ENCODE peak calls at places on chromosomes 3 and 15, in ten cellular contexts. L, W, P, R, J, B, I, N, S and O are unnamed samples.
A peak's percentile ranks its signal among the peaks of the same experiment; 100 is the strongest.

GRCh38 chr15:32738677-32739076 is 20.9 kb downstream of the GREM1 start:
- DNase-seq in L (no peak), W (no peak), P (no peak), R (peak; percentile 60), J (no peak), B (no peak), I (no peak), N (no peak), S (no peak), O (no peak)

GRCh38 chr3:154131850-154132249 is 10.7 kb downstream of the ARHGEF26 start:
- DNase-seq in L (no peak), W (no peak), P (no peak), R (no peak), J (no peak), B (no peak), I (no peak), N (no peak), S (no peak), O (no peak)

GRCh38 chr3:2623463-2623862 is 486.7 kb downstream of the IL5RA start:
- DNase-seq in L (no peak), W (no peak), P (no peak), R (peak; percentile 9), J (peak; percentile 9), B (peak; percentile 0), I (no peak), N (no peak), S (no peak), O (no peak)

GRCh38 chr3:101193957-101194356 is 126.4 kb downstream of the IMPG2 start:
- DNase-seq in L (no peak), W (no peak), P (peak; percentile 11), R (peak; percentile 33), J (no peak), B (no peak), I (no peak), N (no peak), S (no peak), O (no peak)

GRCh38 chr3:65153850-65154512 is 466.2 kb upstream of the ADAMTS9 start:
- DNase-seq in L (no peak), W (no peak), P (no peak), R (no peak), J (no peak), B (no peak), I (no peak), N (no peak), S (no peak), O (no peak)

GRCh38 chr3:141680620-141681389 is 57.3 kb upstream of the RNF7 start:
- DNase-seq in L (no peak), W (no peak), P (no peak), R (peak; percentile 68), J (peak; percentile 42), B (peak; percentile 26), I (no peak), N (no peak), S (peak; percentile 56), O (peak; percentile 44)

GRCh38 chr3:114011059-114011797 is 45.1 kb downstream of the CCDC191 start:
- DNase-seq in L (no peak), W (no peak), P (no peak), R (no peak), J (no peak), B (no peak), I (no peak), N (no peak), S (no peak), O (no peak)

GRCh38 chr3:175340338-175341015 is 481.3 kb downstream of the NAALADL2 start:
- DNase-seq in L (no peak), W (no peak), P (no peak), R (no peak), J (no peak), B (no peak), I (no peak), N (no peak), S (no peak), O (no peak)

GRCh38 chr3:46693897-46694235 is 387 bp upstream of the ALS2CL start:
- DNase-seq in L (peak; percentile 33), W (peak; percentile 82), P (no peak), R (no peak), J (no peak), B (no peak), I (no peak), N (no peak), S (no peak), O (no peak)

GRCh38 chr3:46694520-46694919 is 1.0 kb upstream of the ALS2CL start:
- DNase-seq in L (no peak), W (no peak), P (no peak), R (no peak), J (no peak), B (no peak), I (no peak), N (no peak), S (no peak), O (no peak)

GRCh38 chr3:46695962-46696922 is 2.8 kb upstream of the ALS2CL start:
- DNase-seq in L (peak; percentile 57), W (peak; percentile 48), P (no peak), R (peak; percentile 29), J (no peak), B (peak; percentile 12), I (no peak), N (no peak), S (peak; percentile 79), O (no peak)

GRCh38 chr3:46693038-46693896 is at the start of gene ALS2CL:
- DNase-seq in L (peak; percentile 47), W (peak; percentile 89), P (peak; percentile 50), R (no peak), J (no peak), B (no peak), I (peak; percentile 72), N (no peak), S (peak; percentile 77), O (no peak)

GRCh38 chr3:46695177-46695961 is 1.9 kb upstream of the ALS2CL start:
- DNase-seq in L (peak; percentile 80), W (no peak), P (no peak), R (no peak), J (no peak), B (no peak), I (peak; percentile 39), N (no peak), S (peak; percentile 76), O (no peak)
- TF ChIP-seq CTCF in L (no peak), W (no peak), P (peak; percentile 49), R (peak; percentile 24), J (peak; percentile 31), B (no peak), I (no peak), N (peak; percentile 75), S (no peak), O (no peak)

GRCh38 chr3:112769624-112770023 is 77.0 kb downstream of the CD200R1L start:
- DNase-seq in L (no peak), W (no peak), P (peak; percentile 13), R (peak; percentile 77), J (no peak), B (no peak), I (no peak), N (no peak), S (no peak), O (no peak)
- H3K36me3 ChIP-seq in L (no peaks in the 10 kb centered on the region), W (no peaks in the 10 kb centered on the region), P (no peaks in the 10 kb centered on the region), R (no peaks in the 10 kb centered on the region), J (no peaks in the 10 kb centered on the region), B (no peaks in the 10 kb centered on the region), I (no peaks in the 10 kb centered on the region), N (no peaks in the 10 kb centered on the region), S (no peaks in the 10 kb centered on the region), O (no peaks in the 10 kb centered on the region)

DNA sequence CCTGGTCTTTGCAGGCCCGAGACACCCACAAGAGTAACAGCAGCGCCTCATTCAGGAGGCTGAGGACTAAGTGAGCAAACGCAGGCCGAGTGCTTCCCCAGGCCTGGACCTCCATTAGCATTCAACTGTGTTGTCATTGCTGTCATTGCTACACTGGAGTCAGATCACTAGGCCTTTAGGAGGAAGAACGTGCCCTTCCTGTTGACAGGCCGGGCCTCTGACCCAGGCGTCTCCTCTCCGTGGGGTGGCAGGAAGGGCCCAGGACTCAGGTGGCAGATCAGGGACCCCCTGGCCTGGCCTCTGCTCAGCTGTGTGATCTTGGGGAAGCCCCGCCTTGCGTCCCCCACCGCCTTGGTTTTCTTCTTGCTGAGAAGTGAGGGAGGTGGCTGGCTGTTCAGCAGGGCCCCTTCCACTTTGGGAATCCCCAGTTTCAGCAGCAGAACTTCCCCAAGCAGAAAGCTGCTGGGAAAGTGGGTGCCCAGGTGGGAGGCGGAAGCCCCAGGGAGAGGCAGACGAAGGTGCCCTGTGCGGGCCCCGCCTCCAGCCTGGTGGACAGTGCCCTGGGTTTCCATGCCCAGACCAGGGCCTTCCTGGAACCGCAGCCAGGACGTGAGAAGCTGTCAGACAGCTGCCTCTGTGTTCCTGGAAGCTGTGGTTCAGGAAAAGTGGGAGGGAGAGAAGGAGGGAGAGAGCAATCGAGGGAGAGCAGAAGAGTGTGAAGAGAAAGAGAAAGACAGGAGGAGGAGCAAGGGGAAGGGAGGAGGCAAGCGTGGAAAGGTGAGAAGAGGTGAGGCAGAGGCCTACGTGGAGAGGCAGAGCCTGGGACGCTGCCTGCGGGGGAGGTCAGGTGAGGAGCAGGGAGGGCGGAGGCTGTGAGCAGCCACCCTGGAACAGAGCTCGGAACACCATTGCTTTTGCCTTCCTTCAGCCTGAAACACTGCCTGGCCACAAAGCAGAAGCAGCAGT is 18.9 kb downstream of the ZDHHC19 start:
- DNase-seq in L (no peak), W (no peak), P (no peak), R (no peak), J (no peak), B (no peak), I (peak; percentile 72), N (no peak), S (no peak), O (no peak)
- H3K4me3 ChIP-seq in L (no peak overlapping the region), W (no peak overlapping the region), P (no peak overlapping the region), R (no peak overlapping the region), J (no peak overlapping the region), B (no peak overlapping the region), I (no peak overlapping the region), N (no peak overlapping the region), S (no peak overlapping the region), O (no peak overlapping the region)

GRCh38 chr15:40762919-40763800 is 708 bp upstream of the GCHFR start:
- DNase-seq in L (peak; percentile 62), W (peak; percentile 96), P (no peak), R (peak; percentile 11), J (no peak), B (peak; percentile 47), I (peak; percentile 80), N (no peak), S (peak; percentile 66), O (no peak)

GRCh38 chr15:40764766-40765136 is 883 bp downstream of the GCHFR start:
- DNase-seq in L (no peak), W (no peak), P (no peak), R (no peak), J (no peak), B (no peak), I (no peak), N (no peak), S (no peak), O (no peak)

GRCh38 chr15:40766194-40766830 is 2.4 kb downstream of the GCHFR start:
- DNase-seq in L (no peak), W (no peak), P (no peak), R (peak; percentile 28), J (no peak), B (no peak), I (no peak), N (no peak), S (no peak), O (no peak)

GRCh38 chr15:40766906-40767837 is 2.6 kb upstream of the C15orf62 start:
- DNase-seq in L (no peak), W (no peak), P (no peak), R (peak; percentile 50), J (no peak), B (peak; percentile 29), I (no peak), N (no peak), S (no peak), O (no peak)

DNA sequence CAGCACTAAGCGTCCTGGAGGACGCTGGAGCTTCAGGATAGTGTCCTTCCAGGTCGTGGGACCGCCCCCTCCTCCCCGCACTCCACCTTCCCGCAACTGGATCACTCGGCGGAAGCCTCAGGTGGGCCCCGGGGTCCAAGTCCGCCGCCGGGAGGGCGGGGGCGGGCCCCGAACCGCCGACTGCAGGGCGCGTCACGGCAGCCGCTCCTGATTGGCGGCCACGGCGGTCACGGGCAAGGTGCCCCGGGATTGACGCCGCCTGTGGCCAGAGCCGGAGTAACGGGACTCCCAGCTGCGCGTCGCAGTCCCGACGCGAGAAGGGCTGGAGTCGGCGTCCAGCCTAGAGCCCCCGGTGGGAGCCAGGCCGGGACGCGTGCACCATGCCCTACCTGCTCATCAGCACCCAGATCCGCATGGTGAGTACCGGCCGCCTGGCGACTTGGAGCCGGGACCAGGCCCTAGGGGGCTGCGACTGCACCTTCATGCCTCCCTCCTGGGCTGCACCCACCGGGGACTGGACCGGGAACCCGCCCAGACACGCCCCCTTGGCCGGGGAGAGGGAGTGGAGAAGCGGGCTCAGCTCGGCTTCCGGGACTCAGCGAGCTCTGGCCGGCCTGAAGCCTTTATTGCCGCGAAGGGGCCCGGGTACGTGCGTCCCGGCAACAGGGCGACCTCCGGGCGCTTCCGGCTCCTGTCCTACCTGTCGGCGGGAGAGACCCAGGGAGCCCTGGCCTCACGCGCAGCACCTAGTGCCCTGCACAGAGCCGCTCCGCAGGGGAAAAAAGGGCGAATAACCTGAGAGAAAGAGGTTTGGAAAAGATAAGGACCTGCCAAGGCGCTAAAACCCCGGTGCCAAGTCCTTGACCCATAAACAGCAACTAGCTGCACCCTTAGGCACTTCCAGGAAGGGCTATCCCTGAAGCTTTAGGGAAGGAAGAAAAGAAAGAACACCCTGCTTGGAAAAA is at the start of gene GCHFR:
- DNase-seq in L (peak; percentile 82), W (peak; percentile 94), P (no peak), R (peak; percentile 47), J (no peak), B (peak; percentile 49), I (peak; percentile 81), N (no peak), S (peak; percentile 70), O (no peak)
- TF ChIP-seq CTCF in L (peak; percentile 47), W (peak; percentile 11), P (peak; percentile 25), R (peak; percentile 32), J (peak; percentile 13), B (peak; percentile 19), I (no peak), N (peak; percentile 35), S (no peak), O (no peak)